ENCODE peak calls at places on chromosomes 13 and 19, in eight cellular contexts. F, X, N, W, L, O, V and G are unnamed samples.

GRCh38 chr13:26475176-26476110 is 82.0 kb upstream of the WASF3 start:
- DNase-seq in F (peak), X (peak), N (no peak), W (no peak), L (no peak), O (no peak), V (no peak), G (no peak)

GRCh38 chr19:28063702-28064101 is 1149.2 kb downstream of the UQCRFS1 start:
- DNase-seq in F (no peak), X (no peak), N (no peak), W (no peak), L (no peak), O (no peak), V (no peak), G (no peak)

GRCh38 chr19:39430675-39431593 is 4.8 kb downstream of the RPS16 start:
- DNase-seq in F (no peak), X (peak), N (peak), W (peak), L (peak), O (peak), V (no peak), G (peak)

GRCh38 chr19:18069383-18069782 is 17.4 kb downstream of the IL12RB1 start:
- DNase-seq in F (no peak), X (no peak), N (no peak), W (no peak), L (no peak), O (no peak), V (no peak), G (no peak)

GRCh38 chr19:29106353-29106885 is 106.5 kb downstream of the UQCRFS1 start:
- DNase-seq in F (no peak), X (no peak), N (no peak), W (no peak), L (no peak), O (no peak), V (no peak), G (no peak)

GRCh38 chr19:54336893-54337857 is 1.8 kb downstream of the LILRA4 start:
- DNase-seq in F (no peak), X (no peak), N (no peak), W (no peak), L (no peak), O (no peak), V (no peak), G (no peak)

GRCh38 chr13:101211261-101211660 is 205.0 kb downstream of the NALCN start:
- DNase-seq in F (no peak), X (no peak), N (no peak), W (no peak), L (no peak), O (no peak), V (peak), G (no peak)

GRCh38 chr13:25046274-25046984 is 49.5 kb upstream of the PABPC3 start:
- DNase-seq in F (no peak), X (no peak), N (no peak), W (no peak), L (peak), O (no peak), V (no peak), G (no peak)

GRCh38 chr13:101341464-101341863 is 74.8 kb downstream of the NALCN start:
- DNase-seq in F (no peak), X (no peak), N (no peak), W (no peak), L (no peak), O (no peak), V (no peak), G (no peak)

GRCh38 chr19:30441011-30441410 is 68.8 kb downstream of the ZNF536 start:
- DNase-seq in F (no peak), X (no peak), N (no peak), W (no peak), L (no peak), O (no peak), V (no peak), G (no peak)

GRCh38 chr19:47507924-47508553 is 6.8 kb downstream of the NAPA start:
- DNase-seq in F (no peak), X (no peak), N (no peak), W (no peak), L (peak), O (no peak), V (no peak), G (no peak)

GRCh38 chr13:80274643-80275042 is 66.3 kb downstream of the SPRY2 start:
- DNase-seq in F (no peak), X (no peak), N (no peak), W (no peak), L (no peak), O (no peak), V (no peak), G (no peak)

GRCh38 chr19:41531438-41532311 is 44.3 kb upstream of the CEACAM21 start:
- DNase-seq in F (no peak), X (peak), N (peak), W (peak), L (peak), O (peak), V (no peak), G (no peak)

GRCh38 chr13:27182844-27183497 is 11.4 kb upstream of the USP12 start:
- DNase-seq in F (no peak), X (no peak), N (no peak), W (no peak), L (no peak), O (peak), V (peak), G (no peak)